ENCODE peak calls at places on chromosomes 11 and 22, in seven cellular contexts. F is NCI-H2029 treated with DMSO at 0.1 percent for 48 hours, X is choroid plexus epithelial cell, R is upper lobe of right lung, O is brain microvascular endothelial cell, J is non-pigmented ciliary epithelial cell, T is M059J. U is an unnamed sample.

GRCh38 chr11:79062814-79063762 is 377.7 kb downstream of the TENM4 start:
- DNase-seq in F (no peak), X (peak; percentile 58), R (no peak), O (peak; percentile 42), J (no peak), T (peak; percentile 21), U (peak; percentile 41)

GRCh38 chr11:94543695-94544581 is at the start of gene FUT4:
- DNase-seq in F (peak; percentile 83), X (peak; percentile 83), R (peak; percentile 96), O (peak; percentile 64), J (no peak), T (peak; percentile 90), U (peak; percentile 74)

GRCh38 chr22:33652596-33652995 is 267.7 kb downstream of the LARGE1 start:
- DNase-seq in F (no peak), X (no peak), R (no peak), O (peak; percentile 1), J (no peak), T (peak; percentile 43), U (peak; percentile 31)

GRCh38 chr11:3855808-3856491 is 486 bp downstream of the STIM1 start:
- DNase-seq in F (no peak), X (no peak), R (peak; percentile 87), O (no peak), J (no peak), T (peak; percentile 59), U (no peak)

GRCh38 chr11:61069427-61069826 is 32.9 kb upstream of the CD5 start:
- DNase-seq in F (no peak), X (no peak), R (no peak), O (no peak), J (no peak), T (no peak), U (no peak)

GRCh38 chr22:26709617-26710390 is 52.4 kb downstream of the MIAT start:
- DNase-seq in F (no peak), X (peak; percentile 76), R (no peak), O (peak; percentile 31), J (peak; percentile 26), T (peak; percentile 87), U (peak; percentile 76)

GRCh38 chr22:40519284-40519947 is 117.1 kb downstream of the MRTFA start:
- DNase-seq in F (no peak), X (no peak), R (no peak), O (no peak), J (no peak), T (no peak), U (no peak)

GRCh38 chr11:12674936-12675696 is 895 bp downstream of the TEAD1 start:
- DNase-seq in F (peak; percentile 83), X (no peak), R (peak; percentile 70), O (no peak), J (no peak), T (peak; percentile 71), U (no peak)

GRCh38 chr11:119496453-119496852 is 73.5 kb upstream of the THY1 start:
- DNase-seq in F (no peak), X (no peak), R (no peak), O (no peak), J (no peak), T (peak; percentile 15), U (no peak)

GRCh38 chr11:2561283-2562180 is 116.7 kb downstream of the KCNQ1 start:
- DNase-seq in F (no peak), X (no peak), R (peak; percentile 61), O (no peak), J (no peak), T (no peak), U (no peak)

GRCh38 chr22:44807915-44808690 is 55.7 kb downstream of the ARHGAP8 start:
- DNase-seq in F (no peak), X (no peak), R (no peak), O (no peak), J (no peak), T (no peak), U (no peak)

GRCh38 chr11:126115820-126116319 is 53.2 kb upstream of the CDON start:
- DNase-seq in F (peak; percentile 99), X (peak; percentile 90), R (peak; percentile 84), O (peak; percentile 68), J (peak; percentile 28), T (peak; percentile 94), U (peak; percentile 95)

GRCh38 chr22:38921126-38921525 is 36.3 kb upstream of the APOBEC3A start:
- DNase-seq in F (peak; percentile 92), X (no peak), R (no peak), O (no peak), J (no peak), T (no peak), U (no peak)

GRCh38 chr11:47414685-47415070 is 6.3 kb downstream of the SLC39A13 start:
- DNase-seq in F (no peak), X (no peak), R (no peak), O (no peak), J (no peak), T (no peak), U (no peak)

GRCh38 chr11:46116007-46116711 is 5.1 kb downstream of the PHF21A start:
- DNase-seq in F (no peak), X (no peak), R (no peak), O (no peak), J (no peak), T (no peak), U (no peak)

GRCh38 chr22:33018232-33018864 is 39.8 kb downstream of the SYN3 start:
- DNase-seq in F (peak; percentile 7), X (peak; percentile 67), R (no peak), O (peak; percentile 44), J (peak; percentile 11), T (peak; percentile 46), U (peak; percentile 29)

GRCh38 chr22:39997939-39998726 is 3.4 kb downstream of the FAM83F start:
- DNase-seq in F (peak; percentile 77), X (peak; percentile 30), R (no peak), O (no peak), J (no peak), T (peak; percentile 84), U (peak; percentile 36)

GRCh38 chr22:49954354-49954753 is 6.2 kb upstream of the PIM3 start:
- DNase-seq in F (no peak), X (no peak), R (peak; percentile 88), O (no peak), J (no peak), T (no peak), U (no peak)

GRCh38 chr22:42316988-42317387 is 46.5 kb upstream of the TCF20 start:
- DNase-seq in F (no peak), X (peak; percentile 7), R (peak; percentile 75), O (no peak), J (no peak), T (peak; percentile 56), U (no peak)

GRCh38 chr11:122305018-122305417 is 189.0 kb upstream of the BLID start:
- DNase-seq in F (no peak), X (no peak), R (no peak), O (no peak), J (no peak), T (no peak), U (no peak)

GRCh38 chr22:38657248-38657909 is 941 bp downstream of the CBY1 start:
- DNase-seq in F (no peak), X (peak; percentile 29), R (no peak), O (peak; percentile 14), J (no peak), T (no peak), U (no peak)

U was measured in IMR-90.